ENCODE peak calls at places on chromosomes 6 and 20, in five cellular contexts. J, S, F, W and C are unnamed samples.

GRCh38 chr6:46023216-46023915 is 7.7 kb upstream of the CLIC5 start:
- ATAC-seq in W (peak), S (no peak), F (no peak), J (no peak), C (peak)

GRCh38 chr20:57482796-57483195 is 42.1 kb downstream of the CTCFL start:
- ATAC-seq in F (no peak), S (no peak), W (no peak), J (no peak), C (no peak)

GRCh38 chr6:28856617-28857000 is 67.2 kb downstream of the TRIM27 start:
- ATAC-seq in F (no peak), W (no peak), S (no peak), J (no peak), C (no peak)

GRCh38 chr20:10217517-10218410 is 866 bp upstream of the SNAP25 start:
- ATAC-seq in F (peak), J (no peak), W (peak), S (no peak), C (peak)

GRCh38 chr6:20707870-20708269 is 173.6 kb downstream of the CDKAL1 start:
- ATAC-seq in F (no peak), W (no peak), J (no peak), S (no peak), C (no peak)

GRCh38 chr6:106087548-106088325 is 1.6 kb downstream of the PRDM1 start:
- ATAC-seq in J (no peak), S (no peak), F (peak), W (peak), C (no peak)

GRCh38 chr6:46513533-46513932 is 22.3 kb upstream of the RCAN2 start:
- ATAC-seq in J (no peak), W (no peak), F (no peak), S (no peak), C (peak)

GRCh38 chr20:47860049-47860830 is 75.0 kb upstream of the SULF2 start:
- ATAC-seq in S (peak), J (peak), W (no peak), F (no peak), C (no peak)

GRCh38 chr6:32370510-32370909 is 1.2 kb downstream of the TSBP1 start:
- ATAC-seq in F (no peak), W (no peak), S (no peak), J (no peak), C (no peak)

GRCh38 chr6:154404791-154405400 is 48.3 kb upstream of the IPCEF1 start:
- ATAC-seq in S (peak), J (no peak), W (no peak), F (no peak), C (no peak)
- H3K4me3 ChIP-seq in S (no peak), J (no peak), W (no peak), F (no peak), C (no peak)

GRCh38 chr6:117169781-117170281 is 95.5 kb upstream of the VGLL2 start:
- ATAC-seq in W (no peak), J (no peak), S (no peak), F (no peak), C (no peak)

GRCh38 chr6:117165921-117166499 is 99.3 kb upstream of the VGLL2 start:
- ATAC-seq in S (no peak), F (no peak), J (no peak), W (no peak), C (no peak)

GRCh38 chr6:117169060-117169635 is 96.2 kb upstream of the VGLL2 start:
- ATAC-seq in J (no peak), W (no peak), F (no peak), S (no peak), C (no peak)

GRCh38 chr6:117168296-117169059 is 96.9 kb upstream of the VGLL2 start:
- ATAC-seq in J (no peak), W (no peak), F (no peak), S (no peak), C (no peak)

GRCh38 chr6:117167520-117168271 is 97.7 kb upstream of the VGLL2 start:
- ATAC-seq in J (peak), S (no peak), F (peak), W (no peak), C (no peak)
- TF ChIP-seq CTCF in J (peak), S (no peak), F (no peak), W (no peak), C (no peak)

GRCh38 chr6:158867381-158868121 is 48.4 kb upstream of the EZR start:
- ATAC-seq in S (no peak), W (no peak), F (no peak), J (no peak), C (no peak)

GRCh38 chr6:158870418-158870957 is 51.3 kb upstream of the EZR start:
- ATAC-seq in W (no peak), S (peak), F (no peak), J (no peak), C (no peak)

GRCh38 chr6:158868122-158868480 is 48.9 kb upstream of the EZR start:
- ATAC-seq in J (no peak), F (no peak), W (no peak), S (no peak), C (no peak)

GRCh38 chr6:158869010-158869603 is 49.9 kb upstream of the EZR start:
- ATAC-seq in S (no peak), W (peak), F (peak), J (no peak), C (peak)

DNA sequence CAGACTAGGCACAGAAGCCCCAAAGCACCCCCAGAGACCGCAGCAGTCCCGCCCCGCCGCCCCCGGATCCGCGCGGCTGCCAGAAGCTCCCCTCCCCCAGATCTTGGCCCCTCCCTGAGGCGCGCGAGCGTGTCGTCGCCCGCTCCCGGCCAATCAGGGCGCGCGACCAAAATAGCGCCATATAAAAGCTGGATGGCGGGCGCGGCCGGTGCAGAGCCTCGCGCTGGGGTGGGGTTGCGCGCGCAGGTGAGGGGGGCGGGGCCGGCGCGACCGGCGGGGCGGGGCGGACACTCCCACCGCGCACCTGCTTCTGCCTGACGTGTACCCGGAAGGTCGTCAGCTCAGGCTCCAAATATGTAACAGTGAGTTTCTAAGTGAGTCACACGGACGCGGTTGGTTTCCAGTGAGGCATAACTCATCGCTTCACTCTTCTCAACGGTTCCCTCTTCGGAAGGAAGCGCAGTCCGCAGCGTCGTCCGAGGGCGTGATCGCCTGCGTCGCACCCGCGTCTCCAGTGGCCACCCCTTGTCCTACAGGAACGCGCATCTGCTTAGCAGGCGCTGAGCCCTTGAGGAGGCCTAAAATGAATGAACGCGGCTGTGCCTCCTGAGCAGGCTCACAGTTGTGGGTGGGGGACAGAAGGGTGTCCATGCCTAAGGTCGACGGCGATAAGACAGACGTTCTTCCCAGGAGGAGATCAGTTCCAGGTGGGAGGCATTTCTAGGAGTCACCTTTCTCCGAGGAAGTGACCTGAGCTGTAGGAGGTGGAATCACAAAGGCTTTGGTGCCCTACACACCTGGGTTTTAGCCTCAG is 50.6 kb upstream of the EZR start:
- ATAC-seq in F (peak), S (peak), W (peak), J (no peak), C (peak)
- TF ChIP-seq EP300 in F (no peak), S (peak), W (peak), J (no peak), C (no peak)

DNA sequence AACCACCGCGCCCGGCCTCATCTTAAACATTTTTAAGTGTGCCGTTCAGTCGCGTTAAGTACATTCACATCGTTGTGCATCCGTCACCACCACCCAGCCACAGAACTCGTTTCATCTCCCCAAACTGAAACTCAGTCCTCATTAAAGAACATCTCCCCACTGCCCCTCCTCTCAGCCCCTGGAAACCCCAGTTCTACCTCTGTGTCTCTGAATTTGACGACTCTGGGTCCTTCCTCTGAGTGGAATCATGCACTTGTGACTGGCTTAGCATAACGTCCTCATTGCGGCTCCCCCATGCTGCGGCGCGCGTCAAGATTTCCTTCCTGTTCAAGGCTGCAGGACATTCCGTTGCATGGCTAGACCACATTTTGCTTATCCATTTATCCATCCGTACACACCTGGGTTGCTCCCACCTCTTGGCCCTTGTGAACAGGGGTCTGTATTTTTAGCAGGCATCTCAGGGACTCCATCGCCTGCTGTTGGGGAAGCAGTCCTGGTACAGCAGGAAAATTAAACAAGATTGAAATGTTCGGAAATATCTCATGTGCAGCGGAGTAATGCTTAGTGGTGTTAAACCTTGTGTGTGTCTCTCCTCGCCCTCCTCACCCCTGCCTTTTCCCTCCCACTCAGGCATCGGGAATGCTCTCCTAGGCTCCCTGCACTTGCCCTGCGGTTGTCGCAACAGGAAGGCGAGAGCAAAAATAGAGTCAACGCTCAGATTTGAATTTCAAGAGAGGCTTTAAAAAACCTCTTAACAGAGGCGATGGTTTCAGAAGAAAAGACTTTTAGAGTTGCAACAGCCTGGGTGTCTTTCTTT is 127.9 kb downstream of the PXDC1 start:
- ATAC-seq in W (no peak), J (no peak), F (no peak), S (no peak), C (no peak)
- H3K4me3 ChIP-seq in W (no peak), J (no peak), F (no peak), S (no peak), C (no peak)

DNA sequence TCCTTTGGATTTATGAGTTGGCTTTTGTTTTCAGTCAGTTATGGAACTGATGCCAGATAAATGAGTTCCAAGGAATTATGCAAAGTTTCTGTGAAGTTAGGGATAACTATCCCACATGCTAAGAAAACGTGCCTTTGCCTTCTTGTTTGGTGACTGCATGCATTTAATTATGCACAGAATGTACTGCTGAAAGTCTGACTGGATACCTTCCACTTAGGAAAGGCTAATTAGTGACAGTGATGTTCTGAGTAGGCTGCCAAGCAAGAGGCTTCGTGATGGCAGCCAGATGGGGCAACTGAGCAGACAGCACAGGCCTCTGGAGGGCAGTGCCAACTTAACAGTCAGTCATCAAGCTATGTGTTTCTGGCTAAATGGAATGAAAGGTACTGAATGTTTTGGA is 289.9 kb downstream of the CD109 start:
- ATAC-seq in J (no peak), S (peak), W (no peak), F (peak), C (no peak)
- TF ChIP-seq CTCF in J (peak), S (peak), W (no peak), F (peak), C (peak)

GRCh38 chr6:90493332-90493731 is 93.5 kb downstream of the MAP3K7 start:
- ATAC-seq in S (no peak), F (no peak), J (no peak), W (no peak), C (no peak)
- TF ChIP-seq EP300 in S (no peak), F (no peak), J (no peak), W (no peak), C (no peak)

GRCh38 chr20:62922451-62922921 is 3.8 kb downstream of the DIDO1 start:
- ATAC-seq in W (no peak), F (no peak), S (no peak), J (no peak), C (no peak)

GRCh38 chr20:62926229-62927127 is at the start of gene DIDO1:
- ATAC-seq in S (peak), J (peak), F (peak), W (peak), C (peak)

GRCh38 chr20:62924567-62925419 is 1.5 kb downstream of the DIDO1 start:
- ATAC-seq in W (no peak), J (peak), S (no peak), F (peak), C (no peak)

GRCh38 chr20:62925420-62926228 is 681 bp downstream of the DIDO1 start:
- ATAC-seq in S (peak), W (peak), J (no peak), F (peak), C (no peak)

GRCh38 chr20:62923669-62924566 is 2.4 kb downstream of the DIDO1 start:
- ATAC-seq in F (no peak), J (peak), S (no peak), W (no peak), C (no peak)
- H3K4me3 ChIP-seq in F (peak), J (peak), S (peak), W (peak), C (peak)